ENCODE peak calls at places on chromosomes 1 and 21, in five cellular contexts. One of them, this sample, is unnamed.

GRCh38 chr1:109327285-109327684 is 20.5 kb upstream of the MYBPHL start:
- DNase-seq in CD8-positive, alpha-beta T cell: no peak
- DNase-seq in fibroblast of pulmonary artery: peak; percentile 55
- DNase-seq in NCI-H774: no peak
- DNase-seq in substantia nigra: no peak
- DNase-seq in this sample: no peak

GRCh38 chr21:41168391-41169257 is 664 bp downstream of the BACE2 start:
- DNase-seq in CD8-positive, alpha-beta T cell: no peak
- DNase-seq in fibroblast of pulmonary artery: peak; percentile 65
- DNase-seq in NCI-H774: no peak
- DNase-seq in substantia nigra: no peak
- DNase-seq in this sample: no peak

GRCh38 chr1:244968431-244968830 is 104.1 kb upstream of the HNRNPU start:
- DNase-seq in CD8-positive, alpha-beta T cell: no peak
- DNase-seq in fibroblast of pulmonary artery: peak; percentile 12
- DNase-seq in NCI-H774: no peak
- DNase-seq in substantia nigra: no peak
- DNase-seq in this sample: no peak

GRCh38 chr1:31955917-31956736 is 18.0 kb upstream of the PTP4A2 start:
- DNase-seq in substantia nigra: peak; percentile 19
- DNase-seq in fibroblast of pulmonary artery: peak; percentile 100
- DNase-seq in NCI-H774: no peak
- DNase-seq in CD8-positive, alpha-beta T cell: peak; percentile 42
- DNase-seq in this sample: peak; percentile 57

GRCh38 chr1:205374205-205375078 is 17.7 kb upstream of the KLHDC8A start:
- DNase-seq in fibroblast of pulmonary artery: peak; percentile 85
- DNase-seq in NCI-H774: no peak
- DNase-seq in substantia nigra: no peak
- DNase-seq in CD8-positive, alpha-beta T cell: no peak
- DNase-seq in this sample: no peak

GRCh38 chr1:227901906-227902640 is 45.7 kb downstream of the WNT9A start:
- DNase-seq in substantia nigra: no peak
- DNase-seq in fibroblast of pulmonary artery: peak; percentile 16
- DNase-seq in CD8-positive, alpha-beta T cell: no peak
- DNase-seq in NCI-H774: no peak
- DNase-seq in this sample: no peak

GRCh38 chr1:62178372-62178771 is 16.3 kb upstream of the L1TD1 start:
- DNase-seq in NCI-H774: no peak
- DNase-seq in substantia nigra: no peak
- DNase-seq in CD8-positive, alpha-beta T cell: no peak
- DNase-seq in fibroblast of pulmonary artery: no peak
- DNase-seq in this sample: no peak

GRCh38 chr1:108896160-108897150 is 19.7 kb downstream of the GPSM2 start:
- DNase-seq in substantia nigra: peak; percentile 11
- DNase-seq in NCI-H774: no peak
- DNase-seq in CD8-positive, alpha-beta T cell: no peak
- DNase-seq in fibroblast of pulmonary artery: peak; percentile 18
- DNase-seq in this sample: no peak

GRCh38 chr1:113073457-113073950 is 506 bp downstream of the LRIG2 start:
- DNase-seq in fibroblast of pulmonary artery: peak; percentile 59
- DNase-seq in NCI-H774: no peak
- DNase-seq in CD8-positive, alpha-beta T cell: no peak
- DNase-seq in substantia nigra: peak; percentile 74
- DNase-seq in this sample: no peak

GRCh38 chr1:6085666-6086065 is 40.0 kb downstream of the KCNAB2 start:
- DNase-seq in fibroblast of pulmonary artery: no peak
- DNase-seq in substantia nigra: no peak
- DNase-seq in CD8-positive, alpha-beta T cell: no peak
- DNase-seq in NCI-H774: no peak
- DNase-seq in this sample: no peak

GRCh38 chr1:244066954-244067716 is 16.1 kb downstream of the ZBTB18 start:
- DNase-seq in NCI-H774: no peak
- DNase-seq in fibroblast of pulmonary artery: no peak
- DNase-seq in substantia nigra: no peak
- DNase-seq in CD8-positive, alpha-beta T cell: no peak
- DNase-seq in this sample: no peak

GRCh38 chr1:244137725-244138124 is 86.6 kb downstream of the ZBTB18 start:
- DNase-seq in fibroblast of pulmonary artery: no peak
- DNase-seq in CD8-positive, alpha-beta T cell: no peak
- DNase-seq in substantia nigra: no peak
- DNase-seq in NCI-H774: no peak
- DNase-seq in this sample: no peak

GRCh38 chr21:35711661-35712060 is 348.7 kb downstream of the SETD4 start:
- DNase-seq in substantia nigra: no peak
- DNase-seq in NCI-H774: no peak
- DNase-seq in fibroblast of pulmonary artery: no peak
- DNase-seq in CD8-positive, alpha-beta T cell: no peak
- DNase-seq in this sample: no peak

GRCh38 chr1:236394905-236395779 is 1.1 kb downstream of the EDARADD start:
- DNase-seq in CD8-positive, alpha-beta T cell: no peak
- DNase-seq in substantia nigra: no peak
- DNase-seq in NCI-H774: peak; percentile 40
- DNase-seq in fibroblast of pulmonary artery: peak; percentile 6
- DNase-seq in this sample: peak; percentile 25

GRCh38 chr1:7938070-7938469 is 2.6 kb downstream of the TNFRSF9 start:
- DNase-seq in fibroblast of pulmonary artery: no peak
- DNase-seq in NCI-H774: no peak
- DNase-seq in substantia nigra: no peak
- DNase-seq in CD8-positive, alpha-beta T cell: no peak
- DNase-seq in this sample: no peak

GRCh38 chr1:224504642-224505041 is 70.0 kb upstream of the WDR26 start:
- DNase-seq in fibroblast of pulmonary artery: no peak
- DNase-seq in CD8-positive, alpha-beta T cell: no peak
- DNase-seq in substantia nigra: no peak
- DNase-seq in NCI-H774: no peak
- DNase-seq in this sample: no peak

GRCh38 chr21:36989699-36990507 is 16.6 kb upstream of the RIPPLY3 start:
- DNase-seq in substantia nigra: peak; percentile 93
- DNase-seq in fibroblast of pulmonary artery: peak; percentile 94
- DNase-seq in CD8-positive, alpha-beta T cell: peak; percentile 57
- DNase-seq in NCI-H774: peak; percentile 93
- DNase-seq in this sample: peak; percentile 75

GRCh38 chr1:237756304-237756967 is 134.3 kb downstream of the ZP4 start:
- DNase-seq in substantia nigra: no peak
- DNase-seq in NCI-H774: peak; percentile 78
- DNase-seq in fibroblast of pulmonary artery: no peak
- DNase-seq in CD8-positive, alpha-beta T cell: no peak
- DNase-seq in this sample: no peak

GRCh38 chr1:46220808-46221207 is 17.7 kb downstream of the LURAP1 start:
- DNase-seq in substantia nigra: no peak
- DNase-seq in NCI-H774: no peak
- DNase-seq in fibroblast of pulmonary artery: no peak
- DNase-seq in CD8-positive, alpha-beta T cell: no peak
- DNase-seq in this sample: no peak